ENCODE peak calls at places on chromosomes 4 and X, in six cellular contexts. One of them, this sample, is unnamed.
A peak's percentile ranks its signal among the peaks of the same experiment; 100 is the strongest.

GRCh38 chrX:40266490-40267333 is 169.0 kb upstream of the BCOR start:
- DNase-seq in HepG2: peak; percentile 23
- DNase-seq in A549: peak; percentile 65
- DNase-seq in K562: peak; percentile 68
- DNase-seq in endothelial cell of umbilical vein: peak; percentile 45
- DNase-seq in GM12878: no peak
- DNase-seq in this sample: peak; percentile 82

GRCh38 chr4:19256823-19257222 is 994.9 kb upstream of the SLIT2 start:
- DNase-seq in HepG2: no peak
- DNase-seq in A549: no peak
- DNase-seq in K562: no peak
- DNase-seq in endothelial cell of umbilical vein: no peak
- DNase-seq in GM12878: no peak
- DNase-seq in this sample: no peak

GRCh38 chrX:21590012-21590776 is 67.9 kb downstream of the KLHL34 start:
- DNase-seq in HepG2: no peak
- DNase-seq in A549: no peak
- DNase-seq in K562: no peak
- DNase-seq in endothelial cell of umbilical vein: no peak
- DNase-seq in GM12878: no peak
- DNase-seq in this sample: no peak

GRCh38 chrX:20511792-20512191 is 245.1 kb upstream of the RPS6KA3 start:
- DNase-seq in HepG2: no peak
- DNase-seq in A549: no peak
- DNase-seq in K562: no peak
- DNase-seq in endothelial cell of umbilical vein: peak; percentile 56
- DNase-seq in GM12878: no peak
- DNase-seq in this sample: no peak

GRCh38 chr4:119302073-119302832 is 19.7 kb downstream of the FABP2 start:
- DNase-seq in HepG2: no peak
- DNase-seq in A549: no peak
- DNase-seq in K562: no peak
- DNase-seq in endothelial cell of umbilical vein: no peak
- DNase-seq in GM12878: no peak
- DNase-seq in this sample: no peak

GRCh38 chr4:77047037-77047436 is 28.8 kb downstream of the CCNI start:
- DNase-seq in HepG2: peak; percentile 10
- DNase-seq in A549: no peak
- DNase-seq in K562: peak; percentile 49
- DNase-seq in endothelial cell of umbilical vein: peak; percentile 31
- DNase-seq in GM12878: no peak
- DNase-seq in this sample: no peak

GRCh38 chrX:107272431-107272921 is 66.1 kb downstream of the DNAAF6 start:
- DNase-seq in HepG2: no peak
- DNase-seq in A549: peak; percentile 64
- DNase-seq in K562: no peak
- DNase-seq in endothelial cell of umbilical vein: no peak
- DNase-seq in GM12878: no peak
- DNase-seq in this sample: no peak

GRCh38 chrX:76428243-76429130 is 977 bp downstream of the MAGEE1 start:
- DNase-seq in HepG2: no peak
- DNase-seq in A549: no peak
- DNase-seq in K562: no peak
- DNase-seq in endothelial cell of umbilical vein: no peak
- DNase-seq in GM12878: no peak
- DNase-seq in this sample: no peak

GRCh38 chrX:50920132-50920531 is 9.6 kb downstream of the BMP15 start:
- DNase-seq in HepG2: peak; percentile 1
- DNase-seq in A549: peak; percentile 16
- DNase-seq in K562: no peak
- DNase-seq in endothelial cell of umbilical vein: peak; percentile 46
- DNase-seq in GM12878: no peak
- DNase-seq in this sample: no peak

GRCh38 chrX:110667706-110668105 is 127.9 kb downstream of the CHRDL1 start:
- DNase-seq in HepG2: no peak
- DNase-seq in A549: no peak
- DNase-seq in K562: no peak
- DNase-seq in endothelial cell of umbilical vein: no peak
- DNase-seq in GM12878: no peak
- DNase-seq in this sample: no peak

GRCh38 chr4:26360864-26361263 is 40.0 kb downstream of the RBPJ start:
- DNase-seq in HepG2: no peak
- DNase-seq in A549: no peak
- DNase-seq in K562: no peak
- DNase-seq in endothelial cell of umbilical vein: no peak
- DNase-seq in GM12878: no peak
- DNase-seq in this sample: no peak

GRCh38 chr4:89755210-89755609 is 81.8 kb downstream of the SNCA start:
- DNase-seq in HepG2: no peak
- DNase-seq in A549: no peak
- DNase-seq in K562: no peak
- DNase-seq in endothelial cell of umbilical vein: peak; percentile 36
- DNase-seq in GM12878: no peak
- DNase-seq in this sample: no peak

GRCh38 chr4:94642561-94642866 is 115.2 kb upstream of the BMPR1B start:
- DNase-seq in HepG2: no peak
- DNase-seq in A549: no peak
- DNase-seq in K562: no peak
- DNase-seq in endothelial cell of umbilical vein: no peak
- DNase-seq in GM12878: no peak
- DNase-seq in this sample: no peak

GRCh38 chrX:71492086-71493065 is 40.5 kb upstream of the OGT start:
- DNase-seq in HepG2: no peak
- DNase-seq in A549: peak; percentile 50
- DNase-seq in K562: no peak
- DNase-seq in endothelial cell of umbilical vein: peak; percentile 40
- DNase-seq in GM12878: no peak
- DNase-seq in this sample: peak; percentile 46

GRCh38 chr4:89363156-89363555 is 55.6 kb upstream of the GPRIN3 start:
- DNase-seq in HepG2: no peak
- DNase-seq in A549: no peak
- DNase-seq in K562: no peak
- DNase-seq in endothelial cell of umbilical vein: no peak
- DNase-seq in GM12878: no peak
- DNase-seq in this sample: no peak

GRCh38 chr4:183532823-183533222 is 28.0 kb downstream of the ING2 start:
- DNase-seq in HepG2: no peak
- DNase-seq in A549: no peak
- DNase-seq in K562: no peak
- DNase-seq in endothelial cell of umbilical vein: no peak
- DNase-seq in GM12878: no peak
- DNase-seq in this sample: no peak
- TF ChIP-seq MYC in HepG2: no peak
- TF ChIP-seq MYC in A549: no peak
- TF ChIP-seq MYC in K562: no peak
- TF ChIP-seq MYC in endothelial cell of umbilical vein: no peak
- TF ChIP-seq MYC in GM12878: no peak
- TF ChIP-seq MYC in this sample: no peak

GRCh38 chr4:169658970-169659735 is 38.8 kb downstream of the CLCN3 start:
- DNase-seq in HepG2: no peak
- DNase-seq in A549: no peak
- DNase-seq in K562: no peak
- DNase-seq in endothelial cell of umbilical vein: no peak
- DNase-seq in GM12878: no peak
- DNase-seq in this sample: peak; percentile 2

GRCh38 chr4:169662226-169662625 is 41.8 kb downstream of the CLCN3 start:
- DNase-seq in HepG2: no peak
- DNase-seq in A549: no peak
- DNase-seq in K562: no peak
- DNase-seq in endothelial cell of umbilical vein: peak; percentile 29
- DNase-seq in GM12878: no peak
- DNase-seq in this sample: no peak

GRCh38 chr4:169659736-169660670 is 39.6 kb downstream of the CLCN3 start:
- DNase-seq in HepG2: peak; percentile 91
- DNase-seq in A549: peak; percentile 96
- DNase-seq in K562: peak; percentile 83
- DNase-seq in endothelial cell of umbilical vein: peak; percentile 97
- DNase-seq in GM12878: peak; percentile 74
- DNase-seq in this sample: peak; percentile 95

GRCh38 chr4:169663402-169663801 is 43.0 kb downstream of the CLCN3 start:
- DNase-seq in HepG2: no peak
- DNase-seq in A549: no peak
- DNase-seq in K562: no peak
- DNase-seq in endothelial cell of umbilical vein: no peak
- DNase-seq in GM12878: no peak
- DNase-seq in this sample: no peak

DNA sequence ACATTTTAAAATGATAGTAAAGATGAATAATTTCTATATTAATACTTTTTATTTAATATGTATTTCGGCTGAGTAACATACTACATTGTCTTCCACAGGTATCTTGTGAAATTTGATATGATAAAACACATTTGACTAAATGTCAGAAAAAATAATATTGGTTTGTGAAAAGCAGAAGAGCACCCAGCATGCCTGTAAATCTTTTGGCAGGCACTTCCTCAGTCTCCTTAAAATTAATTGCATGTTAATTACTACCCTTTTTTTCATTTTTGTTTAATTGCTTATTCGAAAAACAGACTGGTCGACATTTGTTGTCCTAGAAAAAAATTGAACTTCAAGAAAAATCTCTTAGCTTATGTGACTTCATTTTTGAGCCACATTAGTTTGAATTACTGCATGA is 40.6 kb downstream of the CLCN3 start:
- DNase-seq in HepG2: no peak
- DNase-seq in A549: no peak
- DNase-seq in K562: no peak
- DNase-seq in endothelial cell of umbilical vein: no peak
- DNase-seq in GM12878: no peak
- DNase-seq in this sample: peak; percentile 4
- H3K4me3 ChIP-seq in HepG2: peak overlapping the region; percentile 45
- H3K4me3 ChIP-seq in A549: peak overlapping the region; percentile 53
- H3K4me3 ChIP-seq in K562: peak overlapping the region; percentile 51
- H3K4me3 ChIP-seq in endothelial cell of umbilical vein: no peak overlapping the region
- H3K4me3 ChIP-seq in GM12878: no peak overlapping the region
- H3K4me3 ChIP-seq in this sample: peak overlapping the region; percentile 67

GRCh38 chrX:130098202-130098552 is 12.1 kb downstream of the ELF4 start:
- DNase-seq in HepG2: no peak
- DNase-seq in A549: no peak
- DNase-seq in K562: no peak
- DNase-seq in endothelial cell of umbilical vein: no peak
- DNase-seq in GM12878: no peak
- DNase-seq in this sample: no peak
- TF ChIP-seq CTCF in HepG2: no peak
- TF ChIP-seq CTCF in A549: no peak
- TF ChIP-seq CTCF in K562: no peak
- TF ChIP-seq CTCF in endothelial cell of umbilical vein: no peak
- TF ChIP-seq CTCF in GM12878: no peak
- TF ChIP-seq CTCF in this sample: no peak

GRCh38 chr4:47373174-47373573 is 90.3 kb downstream of the COMMD8 start:
- DNase-seq in HepG2: no peak
- DNase-seq in A549: no peak
- DNase-seq in K562: no peak
- DNase-seq in endothelial cell of umbilical vein: no peak
- DNase-seq in GM12878: no peak
- DNase-seq in this sample: peak; percentile 71
- TF ChIP-seq MYC in HepG2: no peak
- TF ChIP-seq MYC in A549: no peak
- TF ChIP-seq MYC in K562: no peak
- TF ChIP-seq MYC in endothelial cell of umbilical vein: no peak
- TF ChIP-seq MYC in GM12878: no peak
- TF ChIP-seq MYC in this sample: no peak

DNA sequence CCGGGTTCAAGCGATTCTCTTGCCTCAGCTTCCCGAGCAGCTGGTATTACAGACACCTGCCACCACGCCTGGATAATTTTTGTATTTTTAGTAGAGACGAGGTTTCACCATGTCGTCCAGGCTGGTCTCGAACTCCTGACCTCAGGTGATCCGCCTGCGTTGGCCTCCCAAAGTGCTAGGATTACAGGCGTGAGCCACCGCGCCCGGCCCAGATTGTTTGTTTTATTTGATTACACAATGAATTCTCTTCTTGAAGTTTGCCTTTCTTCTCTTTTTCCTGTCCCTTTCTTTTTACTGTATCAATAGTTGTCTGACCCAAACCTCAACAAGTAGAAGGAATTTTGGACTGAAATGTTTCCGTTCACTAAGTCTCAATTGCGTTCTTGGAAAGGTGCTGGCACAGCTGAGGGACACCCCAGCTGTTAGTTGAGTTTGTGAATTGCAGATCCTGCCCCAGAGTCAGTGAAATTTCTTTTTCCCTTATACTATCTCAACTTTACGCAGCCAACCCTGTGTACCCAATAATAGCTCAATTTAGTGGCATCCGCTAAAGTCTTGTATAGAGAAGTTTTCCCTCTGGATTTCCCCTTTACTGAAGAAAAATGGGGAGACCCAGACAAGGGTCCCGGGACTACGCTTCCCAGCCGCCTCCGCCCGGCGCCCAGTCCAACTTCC is 639 bp upstream of the MTM1 start:
- DNase-seq in HepG2: no peak
- DNase-seq in A549: no peak
- DNase-seq in K562: no peak
- DNase-seq in endothelial cell of umbilical vein: no peak
- DNase-seq in GM12878: no peak
- DNase-seq in this sample: no peak
- H3K4me3 ChIP-seq in HepG2: no peak overlapping the region
- H3K4me3 ChIP-seq in A549: peak overlapping the region; percentile 29
- H3K4me3 ChIP-seq in K562: no peak overlapping the region
- H3K4me3 ChIP-seq in endothelial cell of umbilical vein: no peak overlapping the region
- H3K4me3 ChIP-seq in GM12878: peak overlapping the region; percentile 17
- H3K4me3 ChIP-seq in this sample: no peak overlapping the region

GRCh38 chr4:75675004-75675531 is 1.9 kb upstream of the G3BP2 start:
- DNase-seq in HepG2: no peak
- DNase-seq in A549: no peak
- DNase-seq in K562: no peak
- DNase-seq in endothelial cell of umbilical vein: no peak
- DNase-seq in GM12878: no peak
- DNase-seq in this sample: no peak

GRCh38 chr4:75673959-75674328 is 733 bp upstream of the G3BP2 start:
- DNase-seq in HepG2: no peak
- DNase-seq in A549: no peak
- DNase-seq in K562: no peak
- DNase-seq in endothelial cell of umbilical vein: no peak
- DNase-seq in GM12878: no peak
- DNase-seq in this sample: no peak

GRCh38 chr4:75671802-75672421 is 1.3 kb downstream of the G3BP2 start:
- DNase-seq in HepG2: no peak
- DNase-seq in A549: no peak
- DNase-seq in K562: no peak
- DNase-seq in endothelial cell of umbilical vein: peak; percentile 19
- DNase-seq in GM12878: no peak
- DNase-seq in this sample: no peak

GRCh38 chr4:75672461-75673026 is 667 bp downstream of the G3BP2 start:
- DNase-seq in HepG2: peak; percentile 36
- DNase-seq in A549: peak; percentile 46
- DNase-seq in K562: peak; percentile 63
- DNase-seq in endothelial cell of umbilical vein: peak; percentile 58
- DNase-seq in GM12878: peak; percentile 8
- DNase-seq in this sample: peak; percentile 75

GRCh38 chr4:75673027-75673958 is at the start of gene G3BP2:
- DNase-seq in HepG2: peak; percentile 96
- DNase-seq in A549: peak; percentile 96
- DNase-seq in K562: peak; percentile 98
- DNase-seq in endothelial cell of umbilical vein: peak; percentile 99
- DNase-seq in GM12878: peak; percentile 98
- DNase-seq in this sample: peak; percentile 98
- TF ChIP-seq CTCF in HepG2: no peak
- TF ChIP-seq CTCF in A549: no peak
- TF ChIP-seq CTCF in K562: peak; percentile 1
- TF ChIP-seq CTCF in endothelial cell of umbilical vein: no peak
- TF ChIP-seq CTCF in GM12878: no peak
- TF ChIP-seq CTCF in this sample: no peak